ENCODE peak calls at places on chromosomes 1 and 21, in seven cellular contexts. One of them, this sample, is unnamed.

GRCh38 chr1:170864784-170865538 is 70.4 kb upstream of the MROH9 start:
- DNase-seq in GM04503: no peak
- DNase-seq in stimulated activated CD4-positive, alpha-beta T cell treated with anti-CD3 and anti-CD28 coated beads, Interleukin-15, amount 100 ng/mL, for 1 hour: no peak
- DNase-seq in substantia nigra: no peak
- DNase-seq in NCI-H774: peak; percentile 28
- DNase-seq in neuronal stem cell: no peak
- DNase-seq in HS-27A: no peak
- DNase-seq in this sample: no peak

GRCh38 chr1:150162862-150163706 is 13.4 kb downstream of the PLEKHO1 start:
- DNase-seq in GM04503: peak; percentile 98
- DNase-seq in stimulated activated CD4-positive, alpha-beta T cell treated with anti-CD3 and anti-CD28 coated beads, Interleukin-15, amount 100 ng/mL, for 1 hour: no peak
- DNase-seq in substantia nigra: peak; percentile 66
- DNase-seq in NCI-H774: peak; percentile 76
- DNase-seq in neuronal stem cell: peak; percentile 83
- DNase-seq in HS-27A: peak; percentile 94
- DNase-seq in this sample: peak; percentile 89

GRCh38 chr1:100463809-100464424 is 74.0 kb upstream of the GPR88 start:
- DNase-seq in GM04503: no peak
- DNase-seq in stimulated activated CD4-positive, alpha-beta T cell treated with anti-CD3 and anti-CD28 coated beads, Interleukin-15, amount 100 ng/mL, for 1 hour: no peak
- DNase-seq in substantia nigra: peak; percentile 35
- DNase-seq in NCI-H774: peak; percentile 49
- DNase-seq in neuronal stem cell: peak; percentile 38
- DNase-seq in HS-27A: peak; percentile 24
- DNase-seq in this sample: peak; percentile 81

GRCh38 chr21:42320791-42321190 is 5.6 kb upstream of the TFF3 start:
- DNase-seq in GM04503: no peak
- DNase-seq in stimulated activated CD4-positive, alpha-beta T cell treated with anti-CD3 and anti-CD28 coated beads, Interleukin-15, amount 100 ng/mL, for 1 hour: no peak
- DNase-seq in substantia nigra: no peak
- DNase-seq in NCI-H774: no peak
- DNase-seq in neuronal stem cell: no peak
- DNase-seq in HS-27A: no peak
- DNase-seq in this sample: no peak

GRCh38 chr1:92691937-92692336 is 93.0 kb downstream of the EVI5 start:
- DNase-seq in GM04503: no peak
- DNase-seq in stimulated activated CD4-positive, alpha-beta T cell treated with anti-CD3 and anti-CD28 coated beads, Interleukin-15, amount 100 ng/mL, for 1 hour: no peak
- DNase-seq in substantia nigra: no peak
- DNase-seq in NCI-H774: no peak
- DNase-seq in neuronal stem cell: no peak
- DNase-seq in HS-27A: no peak
- DNase-seq in this sample: no peak

GRCh38 chr1:54808443-54809207 is 7.5 kb upstream of the TTC22 start:
- DNase-seq in GM04503: no peak
- DNase-seq in stimulated activated CD4-positive, alpha-beta T cell treated with anti-CD3 and anti-CD28 coated beads, Interleukin-15, amount 100 ng/mL, for 1 hour: no peak
- DNase-seq in substantia nigra: no peak
- DNase-seq in NCI-H774: no peak
- DNase-seq in neuronal stem cell: no peak
- DNase-seq in HS-27A: no peak
- DNase-seq in this sample: no peak

GRCh38 chr1:159474926-159475325 is 35.4 kb downstream of the OR10J1 start:
- DNase-seq in GM04503: no peak
- DNase-seq in stimulated activated CD4-positive, alpha-beta T cell treated with anti-CD3 and anti-CD28 coated beads, Interleukin-15, amount 100 ng/mL, for 1 hour: no peak
- DNase-seq in substantia nigra: no peak
- DNase-seq in NCI-H774: no peak
- DNase-seq in neuronal stem cell: no peak
- DNase-seq in HS-27A: no peak
- DNase-seq in this sample: no peak

GRCh38 chr1:225426395-225427248 is 1.2 kb downstream of the LBR start:
- DNase-seq in GM04503: no peak
- DNase-seq in stimulated activated CD4-positive, alpha-beta T cell treated with anti-CD3 and anti-CD28 coated beads, Interleukin-15, amount 100 ng/mL, for 1 hour: no peak
- DNase-seq in substantia nigra: no peak
- DNase-seq in NCI-H774: no peak
- DNase-seq in neuronal stem cell: no peak
- DNase-seq in HS-27A: no peak
- DNase-seq in this sample: peak; percentile 49

GRCh38 chr1:170808229-170808870 is 127.0 kb upstream of the MROH9 start:
- DNase-seq in GM04503: no peak
- DNase-seq in stimulated activated CD4-positive, alpha-beta T cell treated with anti-CD3 and anti-CD28 coated beads, Interleukin-15, amount 100 ng/mL, for 1 hour: no peak
- DNase-seq in substantia nigra: no peak
- DNase-seq in NCI-H774: no peak
- DNase-seq in neuronal stem cell: no peak
- DNase-seq in HS-27A: no peak
- DNase-seq in this sample: no peak

GRCh38 chr1:14740016-14740415 is 141.5 kb downstream of the KAZN start:
- DNase-seq in GM04503: no peak
- DNase-seq in stimulated activated CD4-positive, alpha-beta T cell treated with anti-CD3 and anti-CD28 coated beads, Interleukin-15, amount 100 ng/mL, for 1 hour: no peak
- DNase-seq in substantia nigra: no peak
- DNase-seq in NCI-H774: no peak
- DNase-seq in neuronal stem cell: no peak
- DNase-seq in HS-27A: no peak
- DNase-seq in this sample: peak; percentile 62

GRCh38 chr1:86846166-86846647 is 67.7 kb downstream of the SELENOF start:
- DNase-seq in GM04503: peak; percentile 59
- DNase-seq in stimulated activated CD4-positive, alpha-beta T cell treated with anti-CD3 and anti-CD28 coated beads, Interleukin-15, amount 100 ng/mL, for 1 hour: no peak
- DNase-seq in substantia nigra: no peak
- DNase-seq in NCI-H774: no peak
- DNase-seq in neuronal stem cell: no peak
- DNase-seq in HS-27A: peak; percentile 9
- DNase-seq in this sample: no peak

GRCh38 chr21:26972131-26972707 is 5.3 kb upstream of the ADAMTS5 start:
- DNase-seq in GM04503: no peak
- DNase-seq in stimulated activated CD4-positive, alpha-beta T cell treated with anti-CD3 and anti-CD28 coated beads, Interleukin-15, amount 100 ng/mL, for 1 hour: no peak
- DNase-seq in substantia nigra: no peak
- DNase-seq in NCI-H774: no peak
- DNase-seq in neuronal stem cell: no peak
- DNase-seq in HS-27A: no peak
- DNase-seq in this sample: no peak

This sample was measured in neural progenitor cell.